ENCODE peak calls at places on chromosomes 7 and 10, in eight cellular contexts. G is activated naive CD8-positive, alpha-beta T cell treated with anti-CD3 and anti-CD28 coated beads for 36 hours; D is NT2/D1; M is memory B cell; F is GM23248; P is NCI-H748 treated with DMSO at 0.1 percent for 48 hours; O is T-helper 2 cell; K is activated CD4-positive, alpha-beta T cell treated with anti-CD3 and anti-CD28 coated beads, Interleukin-2, amount 50 U/mL, for 4 hours. Q is an unnamed sample.

GRCh38 chr7:122746948-122747347 is 44.2 kb upstream of the RNF148 start:
- DNase-seq in G (no peak), F (no peak), O (no peak), K (no peak), P (peak; percentile 93), M (no peak), D (no peak), Q (no peak)

GRCh38 chr7:147400221-147400689 is 1190.3 kb upstream of the C7orf33 start:
- DNase-seq in M (no peak), K (no peak), D (no peak), G (no peak), O (no peak), P (no peak), F (peak; percentile 61), Q (no peak)

GRCh38 chr10:110762849-110763211 is 108.9 kb upstream of the PDCD4 start:
- DNase-seq in D (no peak), P (no peak), F (no peak), K (no peak), G (no peak), O (no peak), M (no peak), Q (no peak)

GRCh38 chr10:86857097-86857825 is 100.2 kb downstream of the MMRN2 start:
- DNase-seq in M (no peak), K (no peak), F (peak; percentile 86), G (no peak), O (no peak), P (no peak), D (peak; percentile 74), Q (no peak)

GRCh38 chr10:17237915-17238444 is 9.9 kb downstream of the VIM start:
- DNase-seq in M (no peak), D (no peak), O (no peak), K (no peak), F (peak; percentile 73), G (no peak), P (no peak), Q (no peak)

GRCh38 chr7:40008218-40008815 is 58.3 kb downstream of the CDK13 start:
- DNase-seq in P (no peak), D (no peak), F (peak; percentile 88), O (no peak), K (no peak), M (no peak), G (no peak), Q (no peak)

GRCh38 chr10:71964669-71965515 is 697 bp downstream of the CHST3 start:
- DNase-seq in F (peak; percentile 97), G (peak; percentile 64), P (peak; percentile 3), D (no peak), M (no peak), K (peak; percentile 39), O (no peak), Q (no peak)

GRCh38 chr7:12504144-12504543 is 66.4 kb upstream of the SCIN start:
- DNase-seq in G (no peak), M (no peak), P (no peak), F (no peak), K (no peak), D (no peak), O (no peak), Q (no peak)

GRCh38 chr10:57579926-57580325 is 687.8 kb downstream of the IPMK start:
- DNase-seq in P (peak; percentile 1), F (peak; percentile 37), K (no peak), G (no peak), D (peak; percentile 35), M (no peak), O (no peak), Q (no peak)

GRCh38 chr10:62491597-62491996 is 117.4 kb downstream of the ZNF365 start:
- DNase-seq in D (no peak), P (no peak), O (no peak), M (no peak), K (no peak), G (no peak), F (peak; percentile 20), Q (no peak)

GRCh38 chr10:76881477-76882220 is 756.0 kb downstream of the KCNMA1 start:
- DNase-seq in F (peak; percentile 63), G (no peak), D (no peak), O (no peak), K (no peak), M (no peak), P (no peak), Q (no peak)

GRCh38 chr10:15168296-15168780 is at the start of gene NMT2:
- DNase-seq in K (no peak), P (peak; percentile 58), F (no peak), M (peak; percentile 80), D (peak; percentile 60), O (peak; percentile 76), G (peak; percentile 84), Q (no peak)

GRCh38 chr7:82172896-82173295 is 270.7 kb downstream of the CACNA2D1 start:
- DNase-seq in G (no peak), M (no peak), F (no peak), K (no peak), O (no peak), P (peak; percentile 20), D (no peak), Q (no peak)

GRCh38 chr10:69952801-69953200 is 99.8 kb upstream of the MACROH2A2 start:
- DNase-seq in P (no peak), G (no peak), K (no peak), F (no peak), D (no peak), O (no peak), M (no peak), Q (no peak)

GRCh38 chr10:125283831-125284614 is 123.7 kb upstream of the CTBP2 start:
- DNase-seq in K (no peak), G (no peak), P (no peak), F (no peak), M (no peak), O (no peak), D (no peak), Q (no peak)

GRCh38 chr10:131126321-131127121 is 185.0 kb downstream of the TCERG1L start:
- DNase-seq in K (no peak), D (peak; percentile 11), O (no peak), G (no peak), P (no peak), F (no peak), M (no peak), Q (no peak)

GRCh38 chr7:95527033-95527775 is 41.5 kb downstream of the ASB4 start:
- DNase-seq in G (no peak), D (peak; percentile 60), O (no peak), F (peak; percentile 73), M (peak; percentile 49), P (peak; percentile 70), K (no peak), Q (no peak)

GRCh38 chr10:80066809-80067208 is 11.7 kb upstream of the TMEM254 start:
- DNase-seq in F (no peak), P (no peak), G (no peak), K (no peak), O (no peak), D (no peak), M (no peak), Q (no peak)

GRCh38 chr10:103640436-103641181 is 147.1 kb downstream of the NEURL1 start:
- DNase-seq in F (peak; percentile 41), G (no peak), D (no peak), P (no peak), O (no peak), K (no peak), M (no peak), Q (no peak)

GRCh38 chr7:77368974-77369373 is 47.2 kb downstream of the GSAP start:
- DNase-seq in D (no peak), K (no peak), G (no peak), P (no peak), M (no peak), F (no peak), O (no peak), Q (no peak)

GRCh38 chr7:57638651-57639050 is 188.7 kb downstream of the ZNF716 start:
- DNase-seq in P (no peak), F (no peak), O (no peak), K (no peak), M (no peak), G (no peak), D (no peak), Q (no peak)

GRCh38 chr10:94630017-94630688 is 53.4 kb upstream of the CYP2C18 start:
- DNase-seq in P (peak; percentile 29), M (no peak), K (no peak), D (no peak), F (peak; percentile 42), O (no peak), G (no peak), Q (no peak)

GRCh38 chr7:41529831-41530230 is 173.1 kb downstream of the INHBA start:
- DNase-seq in F (no peak), G (no peak), P (no peak), M (no peak), D (no peak), O (no peak), K (no peak), Q (no peak)